ENCODE peak calls at places on chromosomes 16 and 17, in seven cellular contexts. P is GM10248; Z is CD4-positive, alpha-beta T cell; Q is right lobe of liver; E is brain microvascular endothelial cell; Y is cardiac fibroblast; S is OCI-LY7. I is an unnamed sample.

GRCh38 chr17:74637265-74637664 is 13.7 kb upstream of the CD300E start:
- DNase-seq in P (no peak), Z (no peak), Q (no peak), E (no peak), Y (no peak), S (no peak), I (peak; percentile 52)

GRCh38 chr17:61397086-61397842 is 2.4 kb upstream of the TBX2 start:
- DNase-seq in P (no peak), Z (no peak), Q (no peak), E (no peak), Y (peak; percentile 37), S (no peak), I (no peak)

GRCh38 chr16:89195521-89196171 is 4.7 kb downstream of the SLC22A31 start:
- DNase-seq in P (no peak), Z (no peak), Q (peak; percentile 19), E (no peak), Y (no peak), S (no peak), I (no peak)

GRCh38 chr16:138049-138417 is 440 bp downstream of the NPRL3 start:
- DNase-seq in P (peak; percentile 45), Z (peak; percentile 9), Q (peak; percentile 46), E (peak; percentile 1), Y (peak; percentile 15), S (peak; percentile 56), I (peak; percentile 24)

GRCh38 chr16:66800856-66801255 is 528 bp downstream of the TERB1 start:
- DNase-seq in P (no peak), Z (no peak), Q (no peak), E (no peak), Y (no peak), S (no peak), I (no peak)

GRCh38 chr16:17412221-17412620 is 58.5 kb downstream of the XYLT1 start:
- DNase-seq in P (no peak), Z (no peak), Q (no peak), E (no peak), Y (peak; percentile 30), S (no peak), I (no peak)

GRCh38 chr17:78300962-78301820 is 58.7 kb downstream of the SOCS3 start:
- DNase-seq in P (no peak), Z (no peak), Q (no peak), E (peak; percentile 18), Y (no peak), S (no peak), I (no peak)

GRCh38 chr17:39144414-39144813 is 7.0 kb downstream of the PLXDC1 start:
- DNase-seq in P (no peak), Z (no peak), Q (no peak), E (no peak), Y (peak; percentile 90), S (no peak), I (peak; percentile 88)

GRCh38 chr16:79792952-79793351 is 192.4 kb upstream of the MAF start:
- DNase-seq in P (no peak), Z (no peak), Q (no peak), E (no peak), Y (no peak), S (no peak), I (no peak)

GRCh38 chr17:59093702-59094231 is 12.9 kb downstream of the TRIM37 start:
- DNase-seq in P (no peak), Z (no peak), Q (no peak), E (peak; percentile 99), Y (peak; percentile 97), S (no peak), I (peak; percentile 75)

GRCh38 chr17:28249706-28250105 is 69.3 kb upstream of the TMEM97 start:
- DNase-seq in P (no peak), Z (no peak), Q (no peak), E (no peak), Y (no peak), S (no peak), I (no peak)

GRCh38 chr17:964881-965280 is 14.7 kb downstream of the NXN start:
- DNase-seq in P (no peak), Z (no peak), Q (no peak), E (no peak), Y (no peak), S (no peak), I (no peak)

DNA sequence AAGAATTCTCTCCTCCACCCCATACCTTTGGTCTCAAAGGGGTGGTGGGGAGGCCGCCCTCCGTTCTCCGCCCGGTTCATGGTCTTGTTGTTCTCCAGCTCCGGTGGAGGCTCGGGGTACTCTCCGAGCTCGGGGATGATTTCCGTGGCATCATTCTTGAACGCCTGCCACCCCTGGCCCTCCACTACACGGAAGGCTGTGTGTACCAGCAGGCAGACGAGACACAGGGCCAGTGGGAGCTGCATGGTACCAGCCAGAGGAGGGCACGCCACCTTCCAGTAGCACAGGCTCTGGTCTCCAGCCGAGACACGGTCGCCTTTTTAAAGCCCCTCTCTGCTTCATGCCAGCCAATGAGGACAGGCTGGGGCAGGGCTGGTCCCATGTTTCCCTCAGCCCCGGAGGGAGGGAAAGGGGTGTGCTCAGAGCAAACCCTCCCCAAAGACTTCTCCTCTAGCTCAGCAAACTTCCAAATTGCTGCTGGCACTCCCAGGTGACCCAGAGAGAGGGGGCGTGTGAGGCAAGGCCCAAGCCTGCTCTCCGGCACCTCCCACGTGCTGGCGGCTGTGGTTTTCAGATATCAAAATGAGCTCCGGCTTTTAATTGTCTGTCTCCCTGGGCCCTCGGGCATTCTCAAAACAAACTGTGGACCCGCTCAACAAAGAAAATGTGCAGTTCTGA is at the start of gene SOST:
- DNase-seq in P (no peak), Z (no peak), Q (no peak), E (no peak), Y (no peak), S (no peak), I (peak; percentile 76)
- TF ChIP-seq CTCF in P (no peak), Z (no peak), Q (no peak), E (no peak), Y (no peak), S (no peak), I (no peak)

GRCh38 chr16:76565542-76565941 is 288.3 kb downstream of the CNTNAP4 start:
- DNase-seq in P (no peak), Z (no peak), Q (no peak), E (no peak), Y (no peak), S (no peak), I (no peak)
- TF ChIP-seq CTCF in P (no peak), Z (no peak), Q (no peak), E (no peak), Y (no peak), S (no peak), I (no peak)

GRCh38 chr17:48471807-48472484 is 41.9 kb upstream of the SKAP1 start:
- DNase-seq in P (no peak), Z (no peak), Q (no peak), E (no peak), Y (no peak), S (no peak), I (no peak)
- TF ChIP-seq CTCF in P (no peak), Z (no peak), Q (no peak), E (no peak), Y (no peak), S (no peak), I (no peak)

GRCh38 chr16:23367564-23367963 is 65.5 kb downstream of the SCNN1B start:
- DNase-seq in P (no peak), Z (no peak), Q (no peak), E (no peak), Y (no peak), S (no peak), I (no peak)
- TF ChIP-seq CTCF in P (no peak), Z (no peak), Q (no peak), E (no peak), Y (no peak), S (no peak), I (no peak)

GRCh38 chr16:1153480-1154160 is 714 bp downstream of the CACNA1H start:
- DNase-seq in P (no peak), Z (no peak), Q (no peak), E (no peak), Y (no peak), S (no peak), I (no peak)
- TF ChIP-seq CTCF in P (no peak), Z (no peak), Q (no peak), E (no peak), Y (no peak), S (no peak), I (no peak)

DNA sequence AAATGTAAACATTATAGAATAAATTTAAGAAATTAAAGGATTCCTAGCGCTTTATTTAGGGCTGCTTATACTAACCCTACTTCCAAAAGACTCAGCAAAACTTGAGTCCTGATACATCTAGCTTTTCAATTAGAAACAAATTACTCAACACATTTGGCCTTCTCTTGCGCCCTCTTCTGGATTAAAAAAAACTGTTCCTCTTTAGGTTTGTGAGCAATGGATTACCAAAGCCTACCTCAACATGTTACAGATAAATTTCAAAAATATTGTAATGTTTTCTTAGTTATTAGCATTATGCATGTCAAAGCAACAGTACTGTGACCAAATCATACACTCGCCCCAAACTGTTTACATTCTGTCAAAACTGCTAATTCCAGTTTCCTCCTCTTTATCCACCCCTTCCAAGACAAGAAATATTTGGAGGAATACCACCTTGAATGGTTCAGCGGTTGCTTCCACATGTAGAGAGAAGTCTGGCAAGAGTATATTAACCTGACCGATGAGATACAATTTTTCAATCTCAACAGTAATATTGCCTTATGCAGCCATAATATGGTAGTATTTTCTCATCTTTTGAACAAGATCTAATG is 2.7 kb downstream of the NUFIP2 start:
- DNase-seq in P (peak; percentile 56), Z (no peak), Q (no peak), E (peak; percentile 61), Y (peak; percentile 81), S (peak; percentile 74), I (no peak)
- TF ChIP-seq CTCF in P (peak; percentile 60), Z (peak; percentile 80), Q (peak; percentile 73), E (peak; percentile 57), Y (peak; percentile 62), S (peak; percentile 94), I (peak; percentile 63)

GRCh38 chr16:78091419-78091818 is 8.0 kb upstream of the WWOX start:
- DNase-seq in P (no peak), Z (no peak), Q (no peak), E (no peak), Y (no peak), S (no peak), I (no peak)

GRCh38 chr16:78096386-78096785 is 3.1 kb upstream of the WWOX start:
- DNase-seq in P (no peak), Z (no peak), Q (no peak), E (no peak), Y (no peak), S (no peak), I (no peak)

GRCh38 chr16:78092755-78093154 is 6.7 kb upstream of the WWOX start:
- DNase-seq in P (no peak), Z (no peak), Q (no peak), E (no peak), Y (no peak), S (no peak), I (no peak)

GRCh38 chr16:78094998-78095397 is 4.5 kb upstream of the WWOX start:
- DNase-seq in P (no peak), Z (no peak), Q (no peak), E (no peak), Y (no peak), S (no peak), I (no peak)

DNA sequence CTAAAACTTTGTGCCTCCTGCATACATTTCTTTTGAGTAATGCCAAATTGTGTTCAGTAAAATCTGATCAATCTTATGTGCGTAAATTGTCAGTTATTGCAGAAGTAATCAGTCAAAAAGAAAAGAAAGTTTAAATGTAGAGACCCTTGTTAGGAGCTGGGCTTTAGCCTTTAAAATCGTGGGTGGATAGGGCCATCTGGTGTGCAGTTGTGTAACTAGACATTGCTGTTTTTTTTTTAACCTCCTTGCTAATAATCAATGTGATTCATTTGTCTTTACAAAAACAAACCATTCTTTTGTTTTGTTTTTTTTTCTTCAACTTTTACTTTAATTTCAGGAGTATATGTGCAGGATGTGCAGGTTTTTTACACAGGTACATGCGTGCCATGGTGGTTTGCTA is 5.3 kb upstream of the WWOX start:
- DNase-seq in P (no peak), Z (no peak), Q (no peak), E (no peak), Y (no peak), S (no peak), I (no peak)
- TF ChIP-seq CTCF in P (no peak), Z (no peak), Q (no peak), E (no peak), Y (no peak), S (peak; percentile 23), I (no peak)

I was measured in tibial artery.